ENCODE peak calls at places on chromosomes 2 and 18, in four cellular contexts. M, S, Y and Q are unnamed samples.

GRCh38 chr2:69375494-69376353 is 11.3 kb downstream of the GFPT1 start:
- DNase-seq in M (no peak), S (no peak), Y (no peak), Q (no peak)

GRCh38 chr2:115160523-115161521 is 718.4 kb downstream of the DPP10 start:
- DNase-seq in M (peak; percentile 37), S (no peak), Y (no peak), Q (no peak)

GRCh38 chr2:236507393-236508085 is 62.1 kb upstream of the ACKR3 start:
- DNase-seq in M (peak; percentile 43), S (peak; percentile 47), Y (no peak), Q (no peak)

GRCh38 chr2:240934701-240935100 is 28.6 kb downstream of the CROCC2 start:
- DNase-seq in M (no peak), S (no peak), Y (no peak), Q (peak; percentile 3)

GRCh38 chr18:31819106-31819924 is 58.6 kb upstream of the SLC25A52 start:
- DNase-seq in M (peak; percentile 49), S (no peak), Y (peak; percentile 18), Q (no peak)

GRCh38 chr2:119389615-119390306 is 23.0 kb downstream of the DBI start:
- DNase-seq in M (no peak), S (no peak), Y (no peak), Q (peak; percentile 74)

GRCh38 chr2:233799087-233799665 is 21.0 kb downstream of the MROH2A start:
- DNase-seq in M (no peak), S (no peak), Y (no peak), Q (no peak)

GRCh38 chr2:241803387-241804325 is 5.3 kb upstream of the NEU4 start:
- DNase-seq in M (peak; percentile 66), S (no peak), Y (no peak), Q (peak; percentile 18)

GRCh38 chr18:42545825-42546224 is 569.7 kb downstream of the RIT2 start:
- DNase-seq in M (no peak), S (no peak), Y (no peak), Q (peak; percentile 1)

GRCh38 chr2:141911485-141912066 is 219.2 kb downstream of the LRP1B start:
- DNase-seq in M (peak; percentile 4), S (no peak), Y (no peak), Q (peak; percentile 56)

GRCh38 chr2:60677376-60677775 is 78.7 kb upstream of the PAPOLG start:
- DNase-seq in M (no peak), S (no peak), Y (no peak), Q (no peak)

GRCh38 chr2:18800240-18800971 is 211.0 kb upstream of the NT5C1B start:
- DNase-seq in M (no peak), S (no peak), Y (no peak), Q (no peak)

GRCh38 chr2:28359222-28360065 is 33.2 kb upstream of the FOSL2 start:
- DNase-seq in M (peak; percentile 63), S (peak; percentile 66), Y (no peak), Q (peak; percentile 81)

GRCh38 chr2:212723226-212723625 is 184.6 kb upstream of the ERBB4 start:
- DNase-seq in M (no peak), S (no peak), Y (no peak), Q (no peak)

GRCh38 chr2:150480971-150481830 is 6.3 kb downstream of the RND3 start:
- DNase-seq in M (no peak), S (no peak), Y (no peak), Q (no peak)

GRCh38 chr2:11553661-11554429 is 20.0 kb downstream of the GREB1 start:
- DNase-seq in M (no peak), S (no peak), Y (peak; percentile 54), Q (no peak)

GRCh38 chr2:9806656-9807055 is 36.6 kb upstream of the TAF1B start:
- DNase-seq in M (no peak), S (no peak), Y (no peak), Q (no peak)

GRCh38 chr2:71789556-71790219 is 336.3 kb downstream of the DYSF start:
- DNase-seq in M (no peak), S (no peak), Y (no peak), Q (no peak)

GRCh38 chr18:36580874-36581750 is 247.7 kb downstream of the TPGS2 start:
- DNase-seq in M (no peak), S (no peak), Y (no peak), Q (no peak)